ENCODE peak calls at places on chromosomes 11 and 22, in ten cellular contexts. A is WTC11; R is GDM1; P is AG09319; H is activated T-helper 9 cell treated with anti-CD3 and anti-CD28 coated beads, Interleukin-2, amount 50 U/mL, for 16 hours; V is amniotic stem cell; E is AG08396; N is mucosa of gallbladder; Y is ELR; B is GM03348. Q is an unnamed sample.

GRCh38 chr11:47347134-47347533 is 5.4 kb downstream of the MYBPC3 start:
- DNase-seq in A (no peak), R (no peak), P (no peak), H (no peak), V (no peak), E (no peak), N (no peak), Y (no peak), B (no peak), Q (no peak)

GRCh38 chr11:26025680-26026079 is 306.2 kb upstream of the ANO3 start:
- DNase-seq in A (no peak), R (no peak), P (no peak), H (no peak), V (no peak), E (no peak), N (no peak), Y (peak; percentile 22), B (no peak), Q (no peak)

GRCh38 chr11:7596975-7597391 is 76.3 kb downstream of the CYB5R2 start:
- DNase-seq in A (no peak), R (no peak), P (no peak), H (no peak), V (no peak), E (no peak), N (peak; percentile 62), Y (no peak), B (no peak), Q (no peak)

GRCh38 chr22:21726650-21727049 is 8.9 kb downstream of the YPEL1 start:
- DNase-seq in A (peak; percentile 72), R (no peak), P (no peak), H (no peak), V (no peak), E (peak; percentile 11), N (no peak), Y (peak; percentile 47), B (no peak), Q (no peak)

GRCh38 chr11:69293819-69294505 is at the start of gene MYEOV:
- DNase-seq in A (peak; percentile 90), R (no peak), P (no peak), H (no peak), V (no peak), E (peak; percentile 57), N (no peak), Y (peak; percentile 66), B (peak; percentile 68), Q (peak; percentile 64)

GRCh38 chr11:63979426-63979825 is 5.0 kb downstream of the COX8A start:
- DNase-seq in A (no peak), R (no peak), P (no peak), H (no peak), V (no peak), E (no peak), N (no peak), Y (no peak), B (no peak), Q (no peak)

GRCh38 chr11:11155962-11156815 is 196.9 kb downstream of the CSNK2A3 start:
- DNase-seq in A (peak; percentile 86), R (no peak), P (no peak), H (peak; percentile 35), V (no peak), E (peak; percentile 17), N (no peak), Y (peak; percentile 9), B (no peak), Q (peak; percentile 30)

GRCh38 chr11:65625628-65626342 is 10.2 kb downstream of the PCNX3 start:
- DNase-seq in A (peak; percentile 52), R (peak; percentile 27), P (no peak), H (no peak), V (no peak), E (peak; percentile 70), N (peak; percentile 50), Y (peak; percentile 49), B (peak; percentile 59), Q (peak; percentile 57)

GRCh38 chr22:20857247-20857643 is 1.4 kb downstream of the PI4KA start:
- DNase-seq in A (no peak), R (no peak), P (no peak), H (no peak), V (no peak), E (no peak), N (no peak), Y (no peak), B (no peak), Q (no peak)

GRCh38 chr11:85406841-85407240 is 220.3 kb downstream of the DLG2 start:
- DNase-seq in A (no peak), R (no peak), P (no peak), H (no peak), V (no peak), E (no peak), N (no peak), Y (no peak), B (no peak), Q (no peak)

GRCh38 chr22:22593964-22594656 is 35.0 kb upstream of the PRAME start:
- DNase-seq in A (peak; percentile 66), R (peak; percentile 45), P (peak; percentile 22), H (peak; percentile 13), V (no peak), E (peak; percentile 35), N (peak; percentile 49), Y (peak; percentile 46), B (peak; percentile 75), Q (peak; percentile 65)

GRCh38 chr11:67119577-67120391 is 721 bp downstream of the KDM2A start:
- DNase-seq in A (peak; percentile 22), R (no peak), P (no peak), H (peak; percentile 3), V (no peak), E (peak; percentile 62), N (no peak), Y (peak; percentile 49), B (peak; percentile 68), Q (peak; percentile 29)

GRCh38 chr11:6856871-6857270 is 6.0 kb upstream of the OR10A2 start:
- DNase-seq in A (no peak), R (no peak), P (no peak), H (no peak), V (no peak), E (no peak), N (no peak), Y (peak; percentile 82), B (no peak), Q (peak; percentile 33)

GRCh38 chr11:17010851-17011420 is 3.3 kb downstream of the PLEKHA7 start:
- DNase-seq in A (peak; percentile 26), R (no peak), P (no peak), H (no peak), V (no peak), E (no peak), N (no peak), Y (no peak), B (no peak), Q (no peak)

Q was measured in Daoy.